ENCODE peak calls at places on chromosomes 13 and 19, in five cellular contexts. M, L, I, K and C are unnamed samples.

GRCh38 chr13:108326318-108326717 is 56.8 kb downstream of the TNFSF13B start:
- DNase-seq in L (no peak), I (no peak), K (no peak), M (peak; percentile 2), C (no peak)

GRCh38 chr13:95243207-95243606 is 58.0 kb downstream of the ABCC4 start:
- DNase-seq in M (no peak), L (no peak), I (peak; percentile 21), K (no peak), C (no peak)

GRCh38 chr19:29476528-29476927 is 49.3 kb upstream of the VSTM2B start:
- DNase-seq in M (no peak), L (no peak), K (no peak), I (no peak), C (no peak)

GRCh38 chr13:106680796-106681482 is 113.0 kb upstream of the ARGLU1 start:
- DNase-seq in L (no peak), I (no peak), K (no peak), M (no peak), C (no peak)

GRCh38 chr13:77535448-77535847 is at the start of gene SCEL:
- DNase-seq in M (no peak), I (no peak), K (no peak), L (no peak), C (no peak)

GRCh38 chr13:79212064-79212619 is 193.9 kb downstream of the RBM26 start:
- DNase-seq in L (no peak), I (no peak), M (no peak), K (no peak), C (no peak)

GRCh38 chr19:17488593-17489391 is 18.5 kb downstream of the SLC27A1 start:
- DNase-seq in K (no peak), M (peak; percentile 38), L (no peak), I (no peak), C (peak; percentile 92)

GRCh38 chr13:42745655-42746054 is 35.7 kb upstream of the FAM216B start:
- DNase-seq in L (no peak), K (no peak), M (peak; percentile 17), I (peak; percentile 18), C (no peak)

GRCh38 chr19:2756477-2756876 is 16.7 kb upstream of the SLC39A3 start:
- DNase-seq in L (no peak), K (no peak), M (no peak), I (no peak), C (no peak)

GRCh38 chr19:30444253-30444671 is 72.1 kb downstream of the ZNF536 start:
- DNase-seq in L (no peak), M (no peak), K (no peak), I (no peak), C (no peak)

GRCh38 chr19:39768334-39768733 is 10.3 kb upstream of the LEUTX start:
- DNase-seq in M (no peak), L (no peak), K (no peak), I (no peak), C (no peak)

GRCh38 chr13:28854657-28855056 is 34.5 kb downstream of the MTUS2 start:
- DNase-seq in L (no peak), I (no peak), K (no peak), M (no peak), C (no peak)

GRCh38 chr19:29873024-29873800 is 61.4 kb downstream of the CCNE1 start:
- DNase-seq in M (peak; percentile 34), I (peak; percentile 7), L (no peak), K (peak; percentile 64), C (peak; percentile 72)

GRCh38 chr19:49469828-49470614 is 4.0 kb upstream of the FLT3LG start:
- DNase-seq in L (no peak), M (no peak), K (no peak), I (no peak), C (peak; percentile 94)

GRCh38 chr13:26377038-26377437 is 123.1 kb downstream of the CDK8 start:
- DNase-seq in K (no peak), L (no peak), I (peak; percentile 1), M (peak; percentile 29), C (peak; percentile 21)
- TF ChIP-seq CTCF in K (no peak), L (peak; percentile 42), I (peak; percentile 34), M (peak; percentile 41), C (no peak)

GRCh38 chr19:4227771-4228170 is 1.6 kb upstream of the EBI3 start:
- DNase-seq in L (no peak), I (no peak), K (no peak), M (no peak), C (no peak)

GRCh38 chr19:4224470-4224869 is 4.9 kb upstream of the EBI3 start:
- DNase-seq in I (no peak), M (no peak), L (no peak), K (no peak), C (no peak)

GRCh38 chr19:4228765-4229178 is 551 bp upstream of the EBI3 start:
- DNase-seq in K (no peak), I (no peak), L (no peak), M (no peak), C (no peak)

GRCh38 chr19:4229179-4229931 is at the start of gene EBI3:
- DNase-seq in K (no peak), L (no peak), I (peak; percentile 67), M (peak; percentile 74), C (peak; percentile 89)

DNA sequence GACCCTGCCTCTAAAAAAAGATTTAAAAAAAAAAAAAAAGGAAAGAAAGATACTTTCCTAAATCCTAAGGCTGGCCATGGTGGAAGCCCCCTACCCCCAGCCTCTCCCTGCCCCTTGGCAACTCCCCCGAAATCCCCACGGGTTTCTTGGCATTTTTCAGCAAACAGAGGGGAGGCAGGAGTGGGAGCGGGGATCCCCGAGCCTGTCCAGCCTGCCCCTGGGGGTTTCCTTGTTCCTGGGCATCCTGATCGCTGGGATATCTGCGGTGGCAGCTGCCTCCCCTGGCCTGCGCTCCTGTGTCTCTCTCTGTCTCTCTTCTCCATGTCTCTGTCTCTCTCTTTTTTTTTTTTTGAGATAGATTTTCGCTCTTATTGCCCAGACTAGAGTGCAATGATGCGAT is 3.4 kb upstream of the EBI3 start:
- DNase-seq in M (no peak), K (no peak), I (no peak), L (no peak), C (no peak)
- TF ChIP-seq CTCF in M (no peak), K (no peak), I (no peak), L (no peak), C (no peak)

DNA sequence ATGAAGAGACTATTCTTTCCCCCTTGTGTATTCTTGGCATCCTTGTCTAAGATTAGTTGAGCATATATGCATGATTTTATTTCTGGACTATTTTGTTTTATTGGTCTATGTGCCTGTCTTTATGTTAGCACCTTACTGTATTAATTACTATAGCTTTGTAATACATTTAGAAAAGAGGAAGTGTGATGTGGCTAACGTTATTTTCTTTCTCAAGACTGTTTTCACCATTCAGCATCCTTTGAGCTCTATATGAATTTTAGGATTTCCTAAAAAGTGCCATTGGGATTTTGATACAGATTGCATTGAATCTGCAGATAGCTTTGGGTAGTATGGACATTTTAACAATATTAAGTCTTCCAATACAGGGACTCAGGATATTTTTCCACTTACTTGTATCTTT is 37.5 kb upstream of the PCDH20 start:
- DNase-seq in K (no peak), L (no peak), M (no peak), I (no peak), C (no peak)
- TF ChIP-seq CTCF in K (no peak), L (no peak), M (no peak), I (no peak), C (no peak)

DNA sequence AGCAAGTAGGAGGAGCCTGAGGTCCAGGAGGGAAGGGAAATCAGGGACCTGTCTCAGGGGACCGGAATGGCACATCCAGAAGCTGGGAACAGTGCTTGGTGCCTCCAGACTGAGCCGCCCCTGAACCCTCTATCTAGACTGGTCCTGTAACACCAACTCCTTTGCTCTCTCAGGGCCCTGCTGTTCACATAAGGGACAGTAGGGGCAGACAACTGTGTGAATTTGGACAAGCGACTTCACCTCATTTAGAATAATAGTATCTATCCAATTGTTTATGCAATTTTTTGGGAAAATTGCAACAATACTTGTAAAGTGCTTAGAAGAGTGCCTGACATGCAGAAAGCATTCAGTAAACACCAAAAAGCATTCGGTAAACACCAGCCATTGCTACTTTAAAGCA is 14.0 kb downstream of the SYMPK start:
- DNase-seq in L (no peak), M (peak; percentile 11), I (no peak), K (no peak), C (peak; percentile 10)
- TF ChIP-seq CTCF in L (peak; percentile 27), M (peak; percentile 37), I (peak; percentile 5), K (no peak), C (no peak)

GRCh38 chr19:38441660-38442348 is 8.3 kb downstream of the RYR1 start:
- DNase-seq in K (no peak), I (no peak), M (peak; percentile 15), L (no peak), C (peak; percentile 43)
- TF ChIP-seq CTCF in K (no peak), I (no peak), M (peak; percentile 17), L (no peak), C (no peak)

GRCh38 chr19:18588611-18589379 is at the start of gene REX1BD:
- DNase-seq in K (peak; percentile 88), M (peak; percentile 88), I (peak; percentile 75), L (no peak), C (peak; percentile 94)

GRCh38 chr19:18590273-18591272 is 2.0 kb downstream of the REX1BD start:
- DNase-seq in M (peak; percentile 70), K (peak; percentile 63), I (peak; percentile 82), L (no peak), C (peak; percentile 64)

GRCh38 chr19:18587561-18587960 is 1.0 kb upstream of the REX1BD start:
- DNase-seq in M (no peak), L (no peak), I (no peak), K (no peak), C (no peak)

GRCh38 chr19:18587962-18588610 is 512 bp upstream of the REX1BD start:
- DNase-seq in K (no peak), L (no peak), I (no peak), M (no peak), C (peak; percentile 26)

DNA sequence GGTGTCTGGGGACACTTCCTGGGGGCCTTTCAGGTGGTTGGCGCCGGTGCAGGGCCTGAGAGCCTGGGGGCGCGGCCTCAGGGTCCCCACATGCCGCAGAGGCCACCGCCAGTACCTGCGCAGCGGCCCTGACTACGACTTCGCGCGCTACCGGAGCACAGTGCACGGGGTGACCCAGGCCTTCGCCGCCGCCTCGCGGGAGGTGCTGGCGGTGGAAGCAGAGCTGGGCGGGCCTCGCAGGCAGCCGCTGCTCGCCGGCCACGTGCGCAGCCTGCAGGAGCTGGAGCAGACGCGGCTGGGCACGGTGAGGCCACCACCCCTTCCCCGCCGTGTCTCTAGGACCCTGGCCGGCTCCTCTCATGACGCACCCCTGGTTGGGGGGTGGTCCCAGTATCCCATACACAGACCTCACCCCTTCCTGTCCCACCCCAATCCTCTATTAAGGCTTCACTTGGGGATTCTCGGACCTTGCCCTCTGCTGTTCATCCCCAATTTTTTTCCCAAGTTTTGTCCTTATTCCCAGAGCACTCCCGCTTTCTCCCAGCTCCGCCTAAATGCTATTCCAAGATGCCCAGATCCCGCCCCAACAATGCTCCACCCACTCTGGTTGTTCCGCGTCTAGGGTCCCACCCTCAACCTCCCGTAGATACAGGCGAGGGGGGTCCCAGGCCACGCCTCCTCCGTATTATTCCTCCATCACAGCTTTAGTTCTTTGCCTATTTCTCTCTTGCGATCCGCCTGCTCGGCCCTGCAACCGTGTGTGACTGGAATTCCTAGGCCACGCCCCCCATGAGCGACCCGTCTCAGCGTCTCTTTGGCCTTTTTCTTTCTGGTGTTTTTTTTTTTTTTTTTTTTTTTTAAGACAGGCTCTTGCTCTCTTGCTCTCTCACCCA is 1.0 kb downstream of the REX1BD start:
- DNase-seq in K (peak; percentile 72), L (no peak), M (peak; percentile 73), I (peak; percentile 68), C (peak; percentile 87)
- TF ChIP-seq CTCF in K (no peak), L (no peak), M (peak; percentile 29), I (no peak), C (no peak)

GRCh38 chr13:52010890-52011689 is at the start of gene ATP7B:
- DNase-seq in I (peak; percentile 12), M (peak; percentile 13), L (no peak), K (peak; percentile 40), C (peak; percentile 39)
- TF ChIP-seq CTCF in I (no peak), M (no peak), L (peak; percentile 23), K (no peak), C (no peak)